ENCODE peak calls at places on chromosomes 3 and 15, in nine cellular contexts. J is LHCN-M2; D is SHP77; V is neuronal stem cell; Q is activated CD8-positive, alpha-beta memory T cell treated with anti-CD3 and anti-CD28 coated beads, Interleukin-2, amount 50 U/mL, for 48 hours; H is MV-4-11; B is retina; Y is globus pallidus; A is cardiac fibroblast. O is an unnamed sample.

GRCh38 chr15:63509933-63510547 is 5.6 kb downstream of the USP3 start:
- DNase-seq in H (peak), Y (no peak), Q (no peak), D (no peak), A (peak), V (no peak), B (no peak), J (peak), O (peak)

GRCh38 chr3:138173769-138174420 is 826 bp downstream of the DBR1 start:
- DNase-seq in D (no peak), V (no peak), H (no peak), Q (no peak), B (no peak), Y (no peak), J (no peak), A (peak), O (no peak)

GRCh38 chr15:56361978-56362377 is 3.2 kb upstream of the TEX9 start:
- DNase-seq in H (no peak), J (no peak), D (no peak), B (no peak), Q (no peak), Y (no peak), V (no peak), A (no peak), O (no peak)

GRCh38 chr3:29281265-29282228 is 676 bp downstream of the RBMS3 start:
- DNase-seq in A (peak), V (peak), D (no peak), B (peak), H (no peak), Q (no peak), J (peak), Y (no peak), O (peak)

GRCh38 chr3:142863010-142863787 is 25.7 kb downstream of the PCOLCE2 start:
- DNase-seq in A (peak), H (peak), Y (no peak), V (no peak), Q (no peak), B (no peak), J (no peak), D (no peak), O (peak)

GRCh38 chr15:22811640-22812039 is 25.2 kb downstream of the NIPA1 start:
- DNase-seq in V (no peak), A (peak), J (peak), H (peak), D (peak), B (no peak), Q (no peak), Y (peak), O (no peak)

GRCh38 chr15:63042879-63043340 is 363 bp downstream of the TPM1 start:
- DNase-seq in V (no peak), Q (no peak), D (no peak), H (no peak), Y (no peak), J (no peak), B (peak), A (peak), O (no peak)

GRCh38 chr3:65039754-65040210 is 352.0 kb upstream of the ADAMTS9 start:
- DNase-seq in H (no peak), V (no peak), J (peak), D (no peak), Q (no peak), B (no peak), Y (no peak), A (peak), O (peak)

GRCh38 chr15:68424754-68425390 is 7.1 kb downstream of the ITGA11 start:
- DNase-seq in J (no peak), B (no peak), Y (no peak), H (no peak), A (no peak), Q (no peak), V (no peak), D (no peak), O (peak)

GRCh38 chr3:70543493-70543892 is 231.1 kb upstream of the MDFIC2 start:
- DNase-seq in Q (no peak), H (no peak), J (no peak), A (no peak), Y (no peak), D (no peak), V (no peak), B (no peak), O (no peak)

GRCh38 chr3:191065183-191065805 is 133.7 kb upstream of the OSTN start:
- DNase-seq in D (no peak), Y (no peak), V (no peak), A (peak), J (peak), Q (no peak), H (no peak), B (peak), O (peak)

GRCh38 chr15:57100136-57100539 is 181.7 kb downstream of the TCF12 start:
- DNase-seq in B (no peak), A (no peak), H (peak), Q (no peak), D (no peak), J (no peak), V (no peak), Y (no peak), O (no peak)

GRCh38 chr3:46695177-46695961 is 1.9 kb upstream of the ALS2CL start:
- DNase-seq in B (peak), H (peak), V (no peak), Q (peak), Y (peak), D (no peak), A (peak), J (peak), O (no peak)

GRCh38 chr15:60299452-60300047 is 98.2 kb downstream of the ANXA2 start:
- DNase-seq in Y (peak), A (peak), V (no peak), Q (no peak), D (peak), J (no peak), B (no peak), H (no peak), O (peak)

GRCh38 chr3:169759256-169759655 is 5.6 kb downstream of the TERC start:
- DNase-seq in J (peak), H (peak), V (no peak), Y (no peak), B (no peak), D (no peak), A (peak), Q (no peak), O (peak)

GRCh38 chr3:112822116-112823055 is 24.3 kb downstream of the CD200R1L start:
- DNase-seq in Y (no peak), Q (no peak), D (no peak), V (no peak), J (no peak), A (no peak), H (peak), B (no peak), O (no peak)

GRCh38 chr15:41809121-41809520 is 18.8 kb upstream of the JMJD7 start:
- DNase-seq in V (no peak), A (no peak), D (no peak), J (peak), B (no peak), Y (no peak), Q (no peak), H (no peak), O (no peak)

GRCh38 chr3:149600619-149601018 is 57.2 kb downstream of the WWTR1 start:
- DNase-seq in B (no peak), D (no peak), A (no peak), J (no peak), V (no peak), Q (no peak), H (no peak), Y (no peak), O (no peak)

GRCh38 chr15:70451861-70452653 is 311.3 kb downstream of the UACA start:
- DNase-seq in Y (no peak), D (no peak), Q (no peak), A (no peak), B (peak), V (no peak), J (no peak), H (no peak), O (no peak)

GRCh38 chr3:129268396-129268795 is 10.3 kb upstream of the HMCES start:
- DNase-seq in B (no peak), V (no peak), D (no peak), Y (no peak), H (no peak), A (no peak), J (no peak), Q (no peak), O (no peak)

GRCh38 chr15:43187544-43188155 is 2.4 kb downstream of the CCNDBP1 start:
- DNase-seq in Y (peak), D (peak), V (no peak), B (no peak), H (peak), Q (no peak), A (peak), J (peak), O (peak)

GRCh38 chr3:179450321-179450720 is 949 bp downstream of the GNB4 start:
- DNase-seq in B (no peak), D (no peak), Y (no peak), J (peak), V (no peak), Q (no peak), A (peak), H (no peak), O (peak)

GRCh38 chr3:116058844-116059243 is 386.4 kb downstream of the LSAMP start:
- DNase-seq in D (no peak), J (no peak), H (no peak), Y (no peak), A (no peak), V (no peak), B (no peak), Q (no peak), O (no peak)

GRCh38 chr3:185549651-185550111 is 2.7 kb downstream of the LIPH start:
- DNase-seq in A (peak), V (no peak), H (no peak), D (no peak), Y (no peak), J (peak), B (no peak), Q (no peak), O (peak)

GRCh38 chr15:85792872-85793621 is 1.7 kb downstream of the KLHL25 start:
- DNase-seq in H (no peak), Y (no peak), D (no peak), Q (no peak), B (no peak), V (no peak), A (peak), J (no peak), O (no peak)

GRCh38 chr3:127172670-127173515 is 20.0 kb upstream of the PRR23E start:
- DNase-seq in Y (no peak), Q (no peak), J (peak), A (peak), B (peak), D (peak), V (no peak), H (no peak), O (peak)

GRCh38 chr15:38864827-38865604 is 300.4 kb upstream of the RASGRP1 start:
- DNase-seq in Y (peak), J (peak), H (no peak), D (no peak), B (no peak), V (no peak), Q (no peak), A (peak), O (peak)

GRCh38 chr3:55402886-55403605 is 84.1 kb downstream of the WNT5A start:
- DNase-seq in A (peak), Y (no peak), B (no peak), H (no peak), Q (no peak), D (peak), J (peak), V (no peak), O (peak)

GRCh38 chr15:67035886-67036285 is 29.5 kb upstream of the SMAD3 start:
- DNase-seq in A (no peak), V (no peak), H (no peak), B (no peak), Q (no peak), Y (no peak), J (no peak), D (no peak), O (no peak)

GRCh38 chr3:177358085-177358967 is 161.0 kb upstream of the TBL1XR1 start:
- DNase-seq in B (peak), H (peak), Y (peak), A (peak), V (no peak), Q (peak), J (peak), D (peak), O (peak)

GRCh38 chr3:156630081-156630772 is 44.2 kb upstream of the TIPARP start:
- DNase-seq in H (no peak), Y (no peak), V (peak), D (no peak), Q (no peak), J (peak), A (no peak), B (no peak), O (peak)

GRCh38 chr3:197680955-197681521 is 55.7 kb downstream of the RUBCN start:
- DNase-seq in Y (no peak), A (no peak), V (no peak), H (no peak), D (no peak), J (no peak), Q (no peak), B (no peak), O (no peak)

GRCh38 chr15:68403161-68403941 is 28.6 kb downstream of the ITGA11 start:
- DNase-seq in Y (no peak), J (no peak), V (no peak), H (no peak), B (no peak), D (no peak), A (no peak), Q (peak), O (no peak)

GRCh38 chr15:70160803-70161565 is 63.3 kb upstream of the TLE3 start:
- DNase-seq in H (no peak), A (no peak), Y (no peak), D (no peak), V (no peak), Q (no peak), B (no peak), J (no peak), O (no peak)

GRCh38 chr15:50180091-50180490 is 1.9 kb upstream of the SLC27A2 start:
- DNase-seq in J (no peak), Y (no peak), A (no peak), B (no peak), H (no peak), D (no peak), Q (no peak), V (no peak), O (no peak)

GRCh38 chr15:98714906-98715305 is 66.6 kb downstream of the IGF1R start:
- DNase-seq in H (no peak), V (no peak), Q (no peak), D (no peak), J (no peak), B (no peak), A (no peak), Y (no peak), O (no peak)